ENCODE peak calls at places on chromosome 7, in four cellular contexts. W is fibroblast of mammary gland, I is brain microvascular endothelial cell, V is endodermal cell. L is an unnamed sample.

GRCh38 chr7:114889646-114890285 is 32.1 kb upstream of the MDFIC start:
- DNase-seq in W (peak; percentile 100), I (peak; percentile 90), V (no peak), L (peak; percentile 100)

GRCh38 chr7:135706038-135706742 is 21.8 kb downstream of the SLC13A4 start:
- DNase-seq in W (no peak), I (no peak), V (no peak), L (no peak)

GRCh38 chr7:36192050-36192824 is 39.2 kb downstream of the EEPD1 start:
- DNase-seq in W (peak; percentile 76), I (peak; percentile 23), V (peak; percentile 24), L (no peak)

GRCh38 chr7:150415161-150416160 is 35.0 kb upstream of the GIMAP8 start:
- DNase-seq in W (no peak), I (no peak), V (peak; percentile 34), L (no peak)

GRCh38 chr7:76358053-76358477 is 726 bp downstream of the YWHAG start:
- DNase-seq in W (no peak), I (no peak), V (peak; percentile 78), L (no peak)

GRCh38 chr7:14507617-14508016 is 394.9 kb downstream of the DGKB start:
- DNase-seq in W (peak; percentile 66), I (peak; percentile 5), V (no peak), L (peak; percentile 21)

GRCh38 chr7:79709574-79710409 is 256.3 kb upstream of the MAGI2 start:
- DNase-seq in W (peak; percentile 8), I (peak; percentile 74), V (peak; percentile 54), L (no peak)

GRCh38 chr7:24936121-24936824 is 43.7 kb downstream of the OSBPL3 start:
- DNase-seq in W (no peak), I (no peak), V (no peak), L (no peak)

GRCh38 chr7:117212969-117213877 is 109.6 kb downstream of the WNT2 start:
- DNase-seq in W (peak; percentile 80), I (peak; percentile 75), V (peak; percentile 88), L (peak; percentile 10)

GRCh38 chr7:100432053-100432452 is 2.4 kb downstream of the MEPCE start:
- DNase-seq in W (no peak), I (no peak), V (no peak), L (no peak)

GRCh38 chr7:106190589-106191330 is 78.6 kb upstream of the SYPL1 start:
- DNase-seq in W (no peak), I (no peak), V (no peak), L (no peak)

GRCh38 chr7:159098795-159099194 is 45.9 kb downstream of the VIPR2 start:
- DNase-seq in W (no peak), I (no peak), V (peak; percentile 54), L (no peak)

GRCh38 chr7:142797342-142797798 is 26.6 kb downstream of the PRSS2 start:
- DNase-seq in W (no peak), I (no peak), V (no peak), L (no peak)

GRCh38 chr7:101239191-101239950 is 1.8 kb upstream of the CLDN15 start:
- DNase-seq in W (no peak), I (no peak), V (no peak), L (no peak)

GRCh38 chr7:47709451-47709850 is 127.5 kb upstream of the TNS3 start:
- DNase-seq in W (no peak), I (no peak), V (no peak), L (no peak)

GRCh38 chr7:35570926-35571325 is 124.0 kb downstream of the HERPUD2 start:
- DNase-seq in W (no peak), I (no peak), V (no peak), L (no peak)

GRCh38 chr7:19408821-19409220 is 263.6 kb upstream of the FERD3L start:
- DNase-seq in W (no peak), I (no peak), V (no peak), L (no peak)

GRCh38 chr7:83077328-83077727 is 85.4 kb downstream of the PCLO start:
- DNase-seq in W (no peak), I (peak; percentile 2), V (no peak), L (no peak)

GRCh38 chr7:115779561-115779960 is 251.0 kb downstream of the TFEC start:
- DNase-seq in W (no peak), I (peak; percentile 12), V (no peak), L (no peak)

GRCh38 chr7:50367098-50367497 is 62.6 kb downstream of the IKZF1 start:
- DNase-seq in W (no peak), I (no peak), V (no peak), L (no peak)

GRCh38 chr7:148337566-148337965 is 253.0 kb upstream of the C7orf33 start:
- DNase-seq in W (no peak), I (no peak), V (no peak), L (no peak)

GRCh38 chr7:45180084-45180986 is 22.7 kb downstream of the RAMP3 start:
- DNase-seq in W (no peak), I (no peak), V (peak; percentile 19), L (no peak)

GRCh38 chr7:45179666-45180065 is 22.1 kb downstream of the RAMP3 start:
- DNase-seq in W (no peak), I (no peak), V (peak; percentile 7), L (no peak)

GRCh38 chr7:45177801-45178200 is 20.2 kb downstream of the RAMP3 start:
- DNase-seq in W (no peak), I (no peak), V (no peak), L (no peak)

GRCh38 chr7:45176886-45177731 is 19.5 kb downstream of the RAMP3 start:
- DNase-seq in W (no peak), I (no peak), V (peak; percentile 34), L (no peak)

DNA sequence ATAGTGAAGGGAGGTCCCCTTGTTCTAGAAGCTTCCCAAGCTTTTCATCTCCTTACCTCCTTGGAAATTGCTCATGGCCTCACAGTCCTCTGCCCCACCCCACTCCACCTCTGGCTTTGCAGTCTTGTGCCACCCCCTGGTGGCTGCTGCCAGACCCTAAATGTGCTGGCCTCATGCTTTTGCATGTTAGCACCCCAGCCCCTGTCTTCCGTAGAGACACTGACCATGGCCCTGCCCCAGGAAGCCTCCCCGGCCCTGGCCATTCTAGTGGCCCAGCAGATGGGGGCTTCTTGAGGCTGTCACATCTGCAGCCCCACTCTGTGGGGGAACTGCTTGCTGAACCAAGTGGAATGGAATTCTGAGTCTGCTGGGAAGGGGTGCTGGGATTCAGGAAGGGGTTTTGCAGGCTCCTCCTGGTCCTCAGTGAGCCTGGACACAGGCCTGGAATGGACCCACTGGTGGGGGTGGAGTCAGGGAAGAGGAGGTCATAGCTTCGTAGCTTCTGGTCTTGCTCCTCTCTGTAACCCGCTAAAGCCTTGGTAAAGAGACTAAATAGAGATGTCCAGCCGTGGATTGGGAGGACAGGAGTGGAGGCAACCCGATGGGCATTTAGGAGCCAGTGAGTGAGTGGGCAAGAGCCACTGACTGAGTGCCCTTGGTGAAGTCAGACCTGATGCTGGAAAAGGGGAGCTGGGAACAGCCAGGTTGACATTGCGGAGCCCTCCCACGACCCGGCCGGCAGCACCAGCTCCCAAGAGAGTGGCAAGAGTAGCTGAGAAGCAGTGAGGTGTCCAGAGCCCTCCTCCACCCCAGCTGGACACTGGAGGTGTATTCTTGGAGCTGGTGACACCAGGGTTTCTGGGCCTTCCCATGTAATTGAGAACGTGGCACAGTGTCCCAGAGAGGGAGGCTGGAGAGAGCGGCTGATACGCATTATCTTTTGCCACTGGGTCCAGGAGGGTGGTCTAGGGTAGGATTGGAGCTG is 20.9 kb downstream of the RAMP3 start:
- DNase-seq in W (no peak), I (no peak), V (peak; percentile 76), L (no peak)
- TF ChIP-seq CTCF in W (no peak), I (peak; percentile 37), V (peak; percentile 70), L (no peak)

GRCh38 chr7:94655884-94656657 is at the start of gene SGCE:
- DNase-seq in W (peak; percentile 80), I (peak; percentile 61), V (peak; percentile 95), L (no peak)

GRCh38 chr7:94656658-94656924 is 658 bp upstream of the SGCE start:
- DNase-seq in W (no peak), I (no peak), V (no peak), L (no peak)

GRCh38 chr7:94656925-94657731 is 1.2 kb upstream of the SGCE start:
- DNase-seq in W (peak; percentile 53), I (peak; percentile 38), V (peak; percentile 63), L (no peak)

GRCh38 chr7:94660006-94660405 is 4.1 kb upstream of the SGCE start:
- DNase-seq in W (peak; percentile 12), I (no peak), V (no peak), L (no peak)

DNA sequence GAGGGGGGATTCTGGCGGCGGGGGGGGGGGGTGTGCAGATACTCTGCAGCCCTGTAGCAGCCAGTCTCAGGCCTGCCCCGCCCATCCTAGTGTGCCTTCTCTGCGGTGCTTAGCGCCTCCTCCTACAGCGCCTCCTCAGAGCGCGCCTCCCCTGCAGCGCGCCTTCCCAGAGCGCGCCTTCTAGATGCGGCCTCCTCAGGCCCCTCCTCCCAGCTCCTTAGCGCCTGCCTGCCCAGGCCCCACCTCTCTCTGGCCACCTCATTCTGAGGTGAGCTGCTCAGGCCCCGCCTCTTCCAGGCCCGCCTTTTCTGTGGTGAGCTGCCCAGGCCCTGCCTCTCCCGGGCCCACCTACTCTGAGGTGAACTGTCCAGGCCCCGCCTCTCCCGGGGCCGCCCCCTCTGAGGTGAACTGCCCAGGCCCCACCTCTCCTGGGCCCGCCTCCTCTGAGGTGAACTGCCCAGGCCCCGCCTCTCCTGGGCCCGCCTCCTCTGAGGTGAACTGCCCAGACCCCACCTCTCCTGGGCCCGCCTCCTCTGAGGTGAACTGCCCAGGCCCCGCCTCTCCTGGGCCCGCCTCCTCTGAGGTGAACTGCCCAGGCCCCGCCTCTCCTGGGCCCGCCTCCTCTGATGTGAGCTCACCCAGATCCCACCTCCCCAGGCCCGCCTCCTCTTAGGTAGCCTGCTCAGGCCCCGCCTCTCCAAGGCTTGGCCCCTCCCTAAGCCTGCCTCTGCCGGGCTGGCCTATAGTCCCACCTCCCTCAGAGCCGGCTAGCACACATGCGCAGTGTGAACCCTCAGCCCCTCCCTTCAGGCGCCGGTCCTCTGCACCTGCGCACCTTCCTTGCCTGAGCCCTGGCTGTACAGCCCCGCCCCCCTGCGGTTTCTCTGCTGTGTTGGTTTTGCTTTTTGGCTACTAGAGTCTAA is 2.1 kb upstream of the SGCE start:
- DNase-seq in W (peak; percentile 90), I (peak; percentile 94), V (peak; percentile 97), L (peak; percentile 83)
- TF ChIP-seq CTCF in W (no peak), I (no peak), V (no peak), L (no peak)

GRCh38 chr7:91031757-91032156 is 232.5 kb upstream of the FZD1 start:
- DNase-seq in W (no peak), I (no peak), V (peak; percentile 79), L (no peak)
- TF ChIP-seq CTCF in W (no peak), I (no peak), V (peak; percentile 29), L (no peak)

DNA sequence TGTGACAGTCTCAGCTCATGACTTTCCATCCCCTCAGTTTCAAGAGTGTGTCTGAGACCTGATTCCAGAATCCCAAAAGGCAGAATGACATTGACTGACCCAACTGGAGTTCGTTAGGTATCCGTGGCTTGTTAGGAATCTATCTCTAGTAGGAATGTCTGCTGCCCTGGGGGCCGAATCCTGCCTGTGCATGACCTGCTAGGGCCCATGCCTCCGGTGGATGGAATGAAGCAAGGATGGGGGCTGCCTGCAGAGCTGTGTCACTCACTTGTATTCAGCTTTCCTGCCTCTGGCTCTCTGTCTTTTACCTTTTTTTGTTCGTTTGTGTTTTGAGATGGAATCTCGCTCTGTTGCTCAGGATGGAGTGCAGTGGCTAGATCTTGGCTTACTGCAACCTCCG is 129.5 kb downstream of the SDK1 start:
- DNase-seq in W (no peak), I (no peak), V (peak; percentile 86), L (no peak)
- TF ChIP-seq CTCF in W (no peak), I (peak; percentile 6), V (peak; percentile 67), L (no peak)

GRCh38 chr7:31922883-31923282 is 147.3 kb downstream of the PDE1C start:
- DNase-seq in W (no peak), I (no peak), V (no peak), L (no peak)
- TF ChIP-seq CTCF in W (no peak), I (no peak), V (no peak), L (no peak)

L was measured in kidney epithelial cell.